ENCODE peak calls at places on chromosomes 1 and 21, in nine cellular contexts. Z is stimulated activated CD8-positive, alpha-beta memory T cell treated with anti-CD3 and anti-CD28 coated beads, Interleukin-2, amount 100 ng/mL, for 48 hours; V is left colon; Q is astrocyte of the spinal cord; D is A172; H is stimulated activated CD4-positive, alpha-beta T cell treated with anti-CD3 and anti-CD28 coated beads, TNF-alpha, amount 100 ng/mL, for 48 hours; B is NCI-H1694 treated with DMSO at 0.1 percent for 48 hours; S is tibial artery; M is T-helper 17 cell. N is an unnamed sample.

GRCh38 chr21:28083350-28083749 is 909.3 kb downstream of the LTN1 start:
- DNase-seq in Z (no peak), V (no peak), Q (no peak), D (no peak), H (no peak), B (no peak), S (no peak), M (no peak), N (no peak)

GRCh38 chr1:5990913-5991783 is 1.1 kb downstream of the NPHP4 start:
- DNase-seq in Z (no peak), V (no peak), Q (peak), D (no peak), H (peak), B (no peak), S (no peak), M (peak), N (peak)

GRCh38 chr1:115129071-115129640 is 39.9 kb upstream of the TSPAN2 start:
- DNase-seq in Z (no peak), V (no peak), Q (no peak), D (no peak), H (no peak), B (no peak), S (no peak), M (no peak), N (no peak)

GRCh38 chr1:16145030-16145987 is 10.6 kb downstream of the EPHA2 start:
- DNase-seq in Z (no peak), V (peak), Q (peak), D (peak), H (no peak), B (no peak), S (peak), M (no peak), N (peak)

GRCh38 chr1:168195199-168196135 is 16.7 kb downstream of the TIPRL start:
- DNase-seq in Z (no peak), V (no peak), Q (no peak), D (peak), H (no peak), B (no peak), S (no peak), M (no peak), N (peak)

GRCh38 chr1:47021070-47021469 is 2.4 kb upstream of the CYP4X1 start:
- DNase-seq in Z (no peak), V (no peak), Q (no peak), D (no peak), H (no peak), B (no peak), S (no peak), M (no peak), N (no peak)

GRCh38 chr1:159938221-159938852 is 7.1 kb downstream of the IGSF9 start:
- DNase-seq in Z (no peak), V (peak), Q (no peak), D (no peak), H (no peak), B (no peak), S (no peak), M (no peak), N (no peak)

GRCh38 chr1:108583757-108584156 is 23.9 kb downstream of the EEIG2 start:
- DNase-seq in Z (no peak), V (no peak), Q (no peak), D (no peak), H (no peak), B (no peak), S (no peak), M (no peak), N (no peak)

GRCh38 chr21:41973427-41973831 is 19.6 kb upstream of the C2CD2 start:
- DNase-seq in Z (no peak), V (peak), Q (no peak), D (no peak), H (no peak), B (no peak), S (no peak), M (no peak), N (no peak)

GRCh38 chr1:19768321-19769210 is 31.1 kb downstream of the TMCO4 start:
- DNase-seq in Z (no peak), V (no peak), Q (peak), D (no peak), H (no peak), B (no peak), S (no peak), M (no peak), N (peak)

GRCh38 chr1:24157921-24158481 is 15.1 kb upstream of the IL22RA1 start:
- DNase-seq in Z (no peak), V (no peak), Q (no peak), D (peak), H (no peak), B (no peak), S (no peak), M (no peak), N (no peak)

GRCh38 chr1:150650193-150650592 is 20.8 kb upstream of the ENSA start:
- DNase-seq in Z (no peak), V (peak), Q (peak), D (no peak), H (no peak), B (no peak), S (no peak), M (no peak), N (no peak)

GRCh38 chr1:106747791-106748190 is 308.7 kb upstream of the PRMT6 start:
- DNase-seq in Z (no peak), V (no peak), Q (no peak), D (no peak), H (no peak), B (no peak), S (no peak), M (no peak), N (no peak)

N was measured in astrocyte of the hippocampus.